ENCODE peak calls at places on chromosome 16, in four cellular contexts. L, Q, G and P are unnamed samples.

GRCh38 chr16:735982-736453 is 4.8 kb downstream of the CIAO3 start:
- DNase-seq in L (no peak), Q (no peak), G (no peak), P (no peak)

GRCh38 chr16:4103741-4104140 is 12.5 kb downstream of the ADCY9 start:
- DNase-seq in L (no peak), Q (no peak), G (no peak), P (no peak)

GRCh38 chr16:29816694-29817441 is 916 bp downstream of the PAGR1 start:
- DNase-seq in L (peak; percentile 76), Q (peak; percentile 55), G (no peak), P (peak; percentile 35)

GRCh38 chr16:16092925-16093624 is 130.2 kb downstream of the ABCC6 start:
- DNase-seq in L (no peak), Q (no peak), G (no peak), P (no peak)

GRCh38 chr16:65410801-65411200 is 288.9 kb upstream of the CDH11 start:
- DNase-seq in L (no peak), Q (no peak), G (no peak), P (peak; percentile 83)

GRCh38 chr16:56689171-56689570 is 6.9 kb downstream of the MT1X start:
- DNase-seq in L (no peak), Q (no peak), G (no peak), P (peak; percentile 74)

GRCh38 chr16:66899945-66900688 is 18.6 kb downstream of the CDH16 start:
- DNase-seq in L (peak; percentile 92), Q (no peak), G (no peak), P (peak; percentile 70)

GRCh38 chr16:3838600-3839401 is 41.7 kb downstream of the CREBBP start:
- DNase-seq in L (no peak), Q (no peak), G (no peak), P (no peak)

GRCh38 chr16:48384982-48385271 is 286 bp downstream of the SIAH1 start:
- DNase-seq in L (no peak), Q (no peak), G (no peak), P (no peak)

GRCh38 chr16:20393801-20394637 is 10.5 kb downstream of the PDILT start:
- DNase-seq in L (no peak), Q (peak; percentile 75), G (no peak), P (no peak)

GRCh38 chr16:65071371-65072311 is 50.2 kb downstream of the CDH11 start:
- DNase-seq in L (peak; percentile 47), Q (no peak), G (no peak), P (no peak)

GRCh38 chr16:30351586-30352419 is 3.3 kb downstream of the CD2BP2 start:
- DNase-seq in L (peak; percentile 67), Q (peak; percentile 78), G (peak; percentile 80), P (peak; percentile 38)

GRCh38 chr16:29124828-29125227 is 140.0 kb downstream of the LAT start:
- DNase-seq in L (no peak), Q (no peak), G (no peak), P (no peak)

GRCh38 chr16:4696905-4697866 is 3.8 kb downstream of the NUDT16L1 start:
- DNase-seq in L (no peak), Q (no peak), G (no peak), P (no peak)

GRCh38 chr16:73058616-73059409 is 10.9 kb upstream of the ZFHX3 start:
- DNase-seq in L (peak; percentile 58), Q (no peak), G (no peak), P (peak; percentile 47)

GRCh38 chr16:86391486-86391885 is 118.8 kb upstream of the FOXF1 start:
- DNase-seq in L (no peak), Q (no peak), G (no peak), P (no peak)
- H3K4me3 ChIP-seq in L (no peak overlapping the region), Q (no peak overlapping the region), G (no peak overlapping the region), P (no peak overlapping the region)

GRCh38 chr16:68382296-68382718 is 66.0 kb downstream of the SMPD3 start:
- DNase-seq in L (peak; percentile 88), Q (no peak), G (no peak), P (no peak)
- TF ChIP-seq CTCF in L (peak; percentile 88), Q (no peak), G (no peak), P (peak; percentile 32)

GRCh38 chr16:88724855-88725555 is 18.7 kb downstream of the CTU2 start:
- DNase-seq in L (no peak), Q (no peak), G (no peak), P (no peak)

GRCh38 chr16:88727871-88728270 is 21.6 kb downstream of the CTU2 start:
- DNase-seq in L (no peak), Q (no peak), G (no peak), P (no peak)

GRCh38 chr16:88726408-88726749 is 20.1 kb downstream of the CTU2 start:
- DNase-seq in L (no peak), Q (no peak), G (no peak), P (no peak)

GRCh38 chr16:88725609-88726407 is 19.5 kb downstream of the CTU2 start:
- DNase-seq in L (no peak), Q (no peak), G (no peak), P (no peak)

GRCh38 chr16:88726981-88727380 is 20.7 kb downstream of the CTU2 start:
- DNase-seq in L (no peak), Q (no peak), G (no peak), P (no peak)
- H3K36me3 ChIP-seq in L (no peaks in the 10 kb centered on the region), Q (peaks cover 9% of the 10 kb centered on the region), G (no peaks in the 10 kb centered on the region), P (peaks cover 49% of the 10 kb centered on the region)

GRCh38 chr16:14001521-14001920 is 69.6 kb upstream of the MRTFB start:
- DNase-seq in L (no peak), Q (no peak), G (no peak), P (no peak)

GRCh38 chr16:14004031-14004718 is 66.9 kb upstream of the MRTFB start:
- DNase-seq in L (no peak), Q (no peak), G (no peak), P (no peak)

GRCh38 chr16:14002416-14002815 is 68.7 kb upstream of the MRTFB start:
- DNase-seq in L (no peak), Q (no peak), G (no peak), P (no peak)

GRCh38 chr16:14004719-14005315 is 66.3 kb upstream of the MRTFB start:
- DNase-seq in L (no peak), Q (no peak), G (no peak), P (no peak)

DNA sequence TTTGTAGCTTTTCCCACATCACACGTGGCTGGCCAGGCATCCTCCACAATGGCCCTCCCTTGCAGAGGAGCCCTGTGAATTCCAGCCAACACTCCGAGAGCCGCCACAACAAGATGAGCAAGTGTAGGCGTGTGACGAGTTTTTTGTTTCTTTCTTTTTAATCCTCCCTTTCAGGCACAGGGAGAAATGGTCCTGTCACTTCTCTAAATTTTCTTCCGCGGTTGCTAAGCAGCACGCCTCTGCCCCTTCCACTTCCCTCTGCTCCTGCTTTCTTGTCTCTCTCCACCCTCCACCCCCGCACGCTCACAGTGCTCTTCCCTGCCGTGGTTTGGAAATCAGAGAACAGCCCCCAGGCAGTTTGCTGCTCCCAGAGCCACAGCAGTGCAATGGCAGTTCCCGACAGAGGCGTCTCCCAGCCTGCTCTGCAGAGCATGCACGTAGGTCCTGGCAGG is 68.0 kb upstream of the MRTFB start:
- DNase-seq in L (peak; percentile 55), Q (peak; percentile 47), G (peak; percentile 77), P (peak; percentile 87)
- H3K4me3 ChIP-seq in L (peak overlapping the region; percentile 16), Q (peak overlapping the region; percentile 29), G (peak overlapping the region; percentile 35), P (no peak overlapping the region)

DNA sequence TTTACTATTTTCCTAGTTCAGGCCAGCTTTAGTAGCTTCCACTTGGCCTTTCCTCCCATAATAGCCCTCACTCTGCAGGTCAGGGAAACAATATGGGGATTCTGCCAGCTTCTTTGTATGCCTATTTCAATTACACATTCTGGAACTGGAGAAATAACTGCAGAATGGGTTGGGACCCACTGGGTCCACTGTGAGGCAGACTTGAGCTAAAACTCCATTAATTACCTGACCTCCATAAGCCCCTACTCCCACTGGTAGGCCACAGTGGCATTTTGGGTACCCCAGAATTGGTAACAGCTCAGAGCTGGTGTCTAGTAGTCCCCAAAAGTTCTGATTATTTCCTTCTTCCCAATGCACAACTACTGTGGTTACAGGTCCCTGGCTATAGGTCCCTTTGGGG is 16.7 kb upstream of the TENT4B start:
- DNase-seq in L (no peak), Q (no peak), G (no peak), P (no peak)
- TF ChIP-seq CTCF in L (no peak), Q (no peak), G (no peak), P (no peak)

GRCh38 chr16:80323187-80323807 is 217.5 kb upstream of the DYNLRB2 start:
- DNase-seq in L (no peak), Q (no peak), G (no peak), P (no peak)

GRCh38 chr16:80314042-80314441 is 226.8 kb upstream of the DYNLRB2 start:
- DNase-seq in L (no peak), Q (no peak), G (no peak), P (no peak)

GRCh38 chr16:80319181-80319580 is 221.6 kb upstream of the DYNLRB2 start:
- DNase-seq in L (no peak), Q (no peak), G (no peak), P (peak; percentile 43)

GRCh38 chr16:80318107-80318506 is 222.7 kb upstream of the DYNLRB2 start:
- DNase-seq in L (no peak), Q (no peak), G (no peak), P (no peak)

DNA sequence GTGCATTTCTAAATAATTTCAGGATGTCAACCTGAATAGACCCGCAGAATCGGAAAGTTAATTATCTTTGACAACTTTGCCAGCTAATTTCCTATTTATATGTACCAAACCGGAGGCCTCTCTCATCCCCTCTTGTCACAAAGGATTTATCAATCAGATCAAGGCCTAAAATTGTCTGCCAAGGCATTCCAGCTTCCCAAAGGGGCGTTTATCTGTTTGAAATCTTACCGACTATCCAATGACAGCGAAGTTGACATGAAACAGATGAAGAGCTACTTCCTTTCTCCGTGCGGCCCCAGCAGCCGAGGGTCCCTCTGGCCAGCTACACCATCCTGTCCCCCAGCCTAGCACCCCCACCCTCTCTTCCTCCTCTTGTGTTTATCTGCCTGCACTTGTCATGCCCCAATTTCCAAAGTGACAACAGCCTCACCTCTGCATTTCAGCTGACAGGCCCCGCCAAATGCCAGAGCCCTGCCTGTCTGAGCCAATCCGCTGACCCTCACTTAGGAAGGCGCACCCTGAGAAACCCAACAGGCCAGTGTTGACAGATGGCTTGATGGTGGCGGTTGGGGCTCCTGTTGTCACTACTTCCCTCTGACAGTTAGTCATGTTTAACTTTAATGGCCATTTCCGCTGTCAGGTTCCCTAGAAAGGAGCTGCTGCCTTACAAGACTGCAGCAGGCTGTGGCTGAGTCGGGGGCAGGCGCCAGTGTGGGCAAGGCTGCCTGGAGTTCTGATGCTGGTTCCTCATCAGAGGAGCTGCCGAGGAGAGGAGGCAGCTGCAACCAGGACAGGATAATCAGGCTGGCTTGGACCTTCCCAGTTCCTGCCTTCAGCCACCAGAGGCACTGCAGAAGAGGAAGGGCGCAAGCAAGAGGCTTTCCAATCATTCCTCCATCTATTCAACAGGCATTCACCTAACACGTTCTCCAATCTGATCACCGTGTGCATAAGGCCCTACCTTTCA is 223.4 kb upstream of the DYNLRB2 start:
- DNase-seq in L (no peak), Q (no peak), G (no peak), P (peak; percentile 5)
- H3K36me3 ChIP-seq in L (no peaks in the 10 kb centered on the region), Q (no peaks in the 10 kb centered on the region), G (no peaks in the 10 kb centered on the region), P (no peaks in the 10 kb centered on the region)